ENCODE peak calls at places on chromosome 9, in four cellular contexts. B is H1, U is stomach, Q is transverse colon. E is an unnamed sample.

GRCh38 chr9:35618854-35619799 is 914 bp upstream of the CD72 start:
- DNase-seq in B (no peak), U (peak), Q (peak), E (peak)

GRCh38 chr9:17721954-17722353 is 143.1 kb downstream of the SH3GL2 start:
- DNase-seq in B (no peak), U (no peak), Q (no peak), E (no peak)

GRCh38 chr9:34271618-34272017 is 57.5 kb downstream of the KIF24 start:
- DNase-seq in B (no peak), U (no peak), Q (no peak), E (no peak)

GRCh38 chr9:4784403-4784802 is 8.3 kb upstream of the RCL1 start:
- DNase-seq in B (no peak), U (no peak), Q (no peak), E (no peak)

GRCh38 chr9:17003576-17004240 is 131.1 kb upstream of the CNTLN start:
- DNase-seq in B (no peak), U (no peak), Q (no peak), E (no peak)

GRCh38 chr9:109903515-109904138 is 123.6 kb downstream of the PALM2AKAP2 start:
- DNase-seq in B (peak), U (peak), Q (peak), E (no peak)

GRCh38 chr9:83966209-83966582 is 13.8 kb downstream of the HNRNPK start:
- DNase-seq in B (no peak), U (no peak), Q (no peak), E (no peak)

GRCh38 chr9:110141118-110141797 is 66.7 kb downstream of the C9orf152 start:
- DNase-seq in B (no peak), U (no peak), Q (no peak), E (no peak)

GRCh38 chr9:128104171-128104618 is 23.3 kb downstream of the PTGES2 start:
- DNase-seq in B (no peak), U (peak), Q (peak), E (no peak)
- TF ChIP-seq EP300 in B (no peak), U (no peak), Q (no peak), E (no peak)

GRCh38 chr9:21919377-21920362 is 74.5 kb downstream of the CDKN2A start:
- DNase-seq in B (no peak), U (no peak), Q (no peak), E (no peak)
- TF ChIP-seq POLR2AphosphoS5 in B (no peak), U (no peak), Q (no peak), E (no peak)

GRCh38 chr9:32635362-32635761 is at the start of gene TAF1L:
- DNase-seq in B (no peak), U (no peak), Q (no peak), E (no peak)

GRCh38 chr9:32627394-32627954 is 8.0 kb downstream of the TAF1L start:
- DNase-seq in B (no peak), U (no peak), Q (no peak), E (no peak)

GRCh38 chr9:32631991-32632390 is 3.5 kb downstream of the TAF1L start:
- DNase-seq in B (no peak), U (no peak), Q (no peak), E (no peak)
- TF ChIP-seq EP300 in B (no peak), U (no peak), Q (no peak), E (no peak)

GRCh38 chr9:106859957-106860715 is 2.8 kb upstream of the ZNF462 start:
- DNase-seq in B (no peak), U (no peak), Q (peak), E (peak)
- TF ChIP-seq POLR2AphosphoS5 in B (peak), U (no peak), Q (no peak), E (no peak)

GRCh38 chr9:90021216-90021906 is 416.5 kb downstream of the GADD45G start:
- DNase-seq in B (no peak), U (no peak), Q (no peak), E (no peak)
- TF ChIP-seq EP300 in B (no peak), U (no peak), Q (no peak), E (no peak)

DNA sequence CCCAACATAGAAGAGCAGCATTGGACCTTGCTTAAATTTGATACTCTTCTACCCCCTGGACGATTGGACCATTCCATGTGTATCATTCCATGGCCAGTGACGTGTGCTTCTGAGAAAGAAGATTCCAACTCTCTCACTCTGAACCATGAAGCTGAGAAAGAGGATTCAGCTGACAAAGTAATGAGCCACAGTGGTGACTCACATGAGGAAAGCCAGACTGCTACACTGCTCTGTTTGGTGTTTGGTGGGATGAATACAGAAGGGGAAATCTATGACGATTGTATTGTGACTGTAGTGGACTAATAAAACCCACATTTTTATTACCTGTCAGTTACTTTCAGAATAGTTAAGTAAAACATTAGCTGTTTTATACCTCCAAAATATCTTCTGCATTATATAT is 7.5 kb downstream of the HSPA5 start:
- DNase-seq in B (no peak), U (no peak), Q (no peak), E (no peak)
- TF ChIP-seq POLR2AphosphoS5 in B (no peak), U (no peak), Q (peak), E (no peak)

GRCh38 chr9:79651251-79651795 is 79.6 kb downstream of the TLE4 start:
- DNase-seq in B (no peak), U (no peak), Q (no peak), E (no peak)
- TF ChIP-seq EP300 in B (no peak), U (no peak), Q (no peak), E (no peak)

E was measured in suprapubic skin.